ENCODE peak calls at places on chromosomes 7 and 10, in four cellular contexts. M, I, Z and O are unnamed samples.

GRCh38 chr7:1733206-1733907 is 63.3 kb downstream of the ELFN1 start:
- DNase-seq in M (no peak), Z (no peak), I (no peak), O (no peak)

GRCh38 chr10:130726996-130727725 is 584.4 kb downstream of the TCERG1L start:
- DNase-seq in Z (no peak), M (no peak), I (no peak), O (peak; percentile 68)

GRCh38 chr7:93646538-93646937 is 72.0 kb upstream of the CALCR start:
- DNase-seq in I (no peak), Z (no peak), M (no peak), O (no peak)

GRCh38 chr10:89378006-89378627 is at the start of gene IFIT1B:
- DNase-seq in M (no peak), I (no peak), Z (no peak), O (no peak)

GRCh38 chr7:140316165-140316661 is 82.1 kb downstream of the SLC37A3 start:
- DNase-seq in I (no peak), M (peak; percentile 71), Z (peak; percentile 59), O (no peak)

GRCh38 chr10:71505366-71505760 is 108.6 kb downstream of the CDH23 start:
- DNase-seq in M (no peak), I (no peak), Z (no peak), O (no peak)

GRCh38 chr7:70520604-70521003 is 611.3 kb upstream of the GALNT17 start:
- DNase-seq in I (no peak), M (no peak), Z (peak; percentile 30), O (no peak)

GRCh38 chr10:132449051-132449825 is 52.2 kb downstream of the PWWP2B start:
- DNase-seq in I (no peak), Z (no peak), M (peak; percentile 91), O (peak; percentile 74)

GRCh38 chr7:149753370-149754233 is 19.8 kb downstream of the ZNF467 start:
- DNase-seq in I (peak; percentile 72), M (peak; percentile 71), Z (peak; percentile 20), O (no peak)

GRCh38 chr10:86225098-86225782 is 141.4 kb downstream of the GRID1 start:
- DNase-seq in Z (peak; percentile 51), I (no peak), M (no peak), O (peak; percentile 46)

GRCh38 chr7:41705109-41705871 is 2.4 kb upstream of the INHBA start:
- DNase-seq in I (peak; percentile 95), M (peak; percentile 91), Z (peak; percentile 94), O (peak; percentile 97)

GRCh38 chr10:132063432-132063831 is 2.3 kb upstream of the JAKMIP3 start:
- DNase-seq in Z (no peak), I (no peak), M (no peak), O (peak; percentile 28)

GRCh38 chr7:750111-750905 is 23.2 kb upstream of the PRKAR1B start:
- DNase-seq in I (no peak), M (peak; percentile 5), Z (no peak), O (peak; percentile 50)

DNA sequence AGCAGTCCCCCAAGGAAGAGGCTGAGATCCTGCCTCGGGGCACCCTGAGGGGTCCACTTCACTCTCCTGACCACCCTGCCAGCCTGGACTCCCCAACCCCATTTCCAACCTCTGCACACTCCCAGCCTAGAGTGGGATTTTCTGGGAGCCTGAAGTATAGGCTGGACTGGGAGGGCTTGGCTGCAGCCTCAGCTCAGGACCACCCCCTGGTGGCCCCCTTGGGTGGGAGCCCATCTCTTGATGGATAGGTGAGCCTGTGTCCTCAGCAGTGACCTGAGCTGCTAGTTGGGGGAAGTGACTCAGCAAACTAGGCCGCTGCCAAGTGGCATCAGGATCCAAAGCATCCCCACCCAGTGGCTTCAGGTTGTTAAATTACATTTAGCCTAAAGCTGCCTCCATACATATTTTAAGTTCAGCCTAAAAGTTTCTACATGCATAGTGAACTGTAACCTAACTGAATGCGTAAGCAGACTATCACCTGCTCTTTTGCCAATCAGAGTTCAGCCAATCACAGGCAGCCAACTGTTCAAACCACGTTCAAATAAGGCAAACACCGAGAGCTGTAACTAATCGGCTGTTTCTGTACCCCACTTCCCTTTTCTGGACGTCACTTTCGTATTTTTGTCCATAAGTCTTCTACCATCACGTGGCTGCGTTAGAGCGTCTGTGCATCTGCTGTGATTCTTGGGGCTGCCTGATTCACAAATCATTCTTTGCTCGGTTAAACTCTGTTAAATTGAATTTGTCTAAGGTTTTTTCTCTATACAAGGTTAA is 144.0 kb downstream of the PLPP4 start:
- DNase-seq in M (no peak), I (peak; percentile 42), Z (peak; percentile 54), O (no peak)
- TF ChIP-seq CTCF in M (no peak), I (peak; percentile 16), Z (peak; percentile 64), O (peak; percentile 47)

GRCh38 chr7:115116773-115117715 is 195.2 kb downstream of the MDFIC start:
- DNase-seq in M (peak; percentile 23), I (no peak), Z (no peak), O (no peak)
- TF ChIP-seq CTCF in M (no peak), I (no peak), Z (no peak), O (no peak)

GRCh38 chr10:51642591-51642990 is 56.8 kb downstream of the CSTF2T start:
- DNase-seq in Z (no peak), M (no peak), I (no peak), O (no peak)

GRCh38 chr10:51640120-51640819 is 59.1 kb downstream of the CSTF2T start:
- DNase-seq in M (no peak), Z (no peak), I (no peak), O (no peak)

GRCh38 chr10:51643734-51644133 is 55.7 kb downstream of the CSTF2T start:
- DNase-seq in Z (no peak), M (no peak), I (no peak), O (no peak)

DNA sequence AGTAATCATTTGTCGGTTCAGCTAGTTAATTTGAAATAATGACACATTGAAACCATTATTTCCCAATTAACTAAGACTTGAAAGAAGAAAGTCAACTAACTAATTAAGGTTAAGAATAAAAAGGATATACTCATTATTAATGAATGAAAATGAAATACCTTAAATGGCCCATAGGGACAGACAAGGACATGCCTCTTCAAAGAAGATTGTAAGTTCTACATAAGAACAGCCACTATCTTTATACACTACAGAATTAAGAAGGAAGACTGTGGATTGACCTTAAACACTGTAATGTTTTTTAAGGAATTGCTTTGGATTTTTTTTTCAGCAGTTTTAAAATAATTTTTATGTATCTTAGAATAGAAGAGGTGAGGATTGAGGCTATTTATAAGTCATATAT is 60.7 kb downstream of the CSTF2T start:
- DNase-seq in M (no peak), Z (no peak), I (no peak), O (no peak)
- TF ChIP-seq CTCF in M (no peak), Z (no peak), I (no peak), O (peak; percentile 40)

GRCh38 chr7:80277434-80278427 is 143.1 kb downstream of the GNAI1 start:
- DNase-seq in Z (peak; percentile 81), M (no peak), I (no peak), O (no peak)
- TF ChIP-seq CTCF in Z (no peak), M (no peak), I (no peak), O (no peak)

DNA sequence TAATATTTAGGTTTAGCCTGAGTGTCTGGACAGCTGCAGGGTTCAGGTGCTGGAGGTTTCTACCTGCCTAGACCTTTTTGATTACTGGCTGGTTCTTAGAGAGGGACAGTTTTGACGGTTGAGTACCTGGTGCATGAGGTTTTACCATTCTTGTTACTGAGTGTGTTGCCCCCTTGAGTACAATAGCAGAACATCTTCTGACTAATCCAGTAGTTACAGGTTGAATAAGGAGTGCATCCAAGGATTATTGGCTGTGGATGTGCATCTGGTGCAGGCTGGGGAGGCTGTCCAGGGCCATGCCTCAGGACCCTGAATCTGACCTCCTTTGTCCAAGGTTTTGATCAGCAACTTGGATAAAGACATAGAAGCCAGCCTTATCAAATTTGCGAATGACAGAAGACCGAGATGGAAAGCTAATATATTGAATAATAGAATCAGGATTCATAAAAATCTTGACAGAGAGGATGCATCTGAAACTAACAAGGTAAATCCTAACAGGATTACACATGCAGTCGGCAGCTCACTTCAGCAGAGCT is 23.1 kb downstream of the PLPP4 start:
- DNase-seq in I (no peak), M (no peak), Z (no peak), O (no peak)
- TF ChIP-seq CTCF in I (no peak), M (no peak), Z (peak; percentile 40), O (no peak)

GRCh38 chr7:22725585-22725984 is 1.4 kb upstream of the IL6 start:
- DNase-seq in Z (peak; percentile 22), M (no peak), I (no peak), O (no peak)
- TF ChIP-seq CTCF in Z (no peak), M (no peak), I (no peak), O (no peak)

DNA sequence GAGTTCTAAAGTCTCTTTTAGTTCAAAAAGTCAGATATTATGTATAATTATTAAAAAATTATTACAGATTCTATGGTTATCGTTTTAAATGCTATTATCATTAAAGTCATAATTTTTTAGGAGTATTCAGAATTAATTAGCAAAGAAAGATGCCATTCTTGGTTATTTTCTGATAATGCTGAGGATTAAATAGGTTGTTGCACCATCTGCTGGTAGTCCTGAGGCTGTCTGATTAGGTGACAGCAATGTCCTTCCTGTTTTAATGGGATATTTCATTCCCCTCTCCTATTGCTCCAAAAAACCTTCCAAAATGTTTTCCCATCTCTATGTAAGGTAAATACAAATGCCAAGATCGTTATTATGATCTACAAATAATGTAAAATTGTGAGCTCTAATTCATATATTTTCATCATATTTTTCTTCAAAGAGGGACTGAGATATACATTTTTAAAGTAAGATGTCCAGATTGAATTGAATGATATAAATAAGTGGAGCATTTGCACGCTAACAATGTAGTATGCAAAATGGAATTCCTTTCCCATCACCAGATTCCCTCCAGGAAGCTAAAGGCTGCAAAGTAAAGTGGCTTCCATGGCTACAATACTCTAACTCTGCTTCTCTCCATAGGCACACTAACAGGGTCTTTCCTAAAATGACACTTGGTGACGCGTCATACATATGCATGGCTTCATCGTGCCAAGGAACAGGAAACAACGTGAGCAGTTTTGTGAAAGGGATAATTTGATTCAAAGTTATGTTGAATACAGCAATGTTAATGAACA is 58.8 kb upstream of the AKR1E2 start:
- DNase-seq in I (peak; percentile 52), M (peak; percentile 9), Z (peak; percentile 84), O (no peak)
- TF ChIP-seq CTCF in I (peak; percentile 77), M (peak; percentile 59), Z (peak; percentile 72), O (peak; percentile 98)

GRCh38 chr10:113062977-113063967 is 113.2 kb downstream of the TCF7L2 start:
- DNase-seq in M (no peak), I (peak; percentile 28), Z (no peak), O (no peak)
- TF ChIP-seq CTCF in M (no peak), I (no peak), Z (no peak), O (peak; percentile 6)

GRCh38 chr10:17381502-17382142 is 72.8 kb downstream of the ST8SIA6 start:
- DNase-seq in Z (no peak), I (no peak), M (no peak), O (no peak)
- TF ChIP-seq CTCF in Z (no peak), I (no peak), M (no peak), O (no peak)

GRCh38 chr7:113015038-113015645 is 71.5 kb downstream of the GPR85 start:
- DNase-seq in M (no peak), I (peak; percentile 37), Z (peak; percentile 46), O (no peak)
- TF ChIP-seq CTCF in M (peak; percentile 40), I (peak; percentile 42), Z (peak; percentile 48), O (peak; percentile 87)